ENCODE peak calls at places on chromosomes 2 and 18, in six cellular contexts. F is neuronal stem cell, C is H1, B is mesendoderm, U is IMR-90, X is mesenchymal stem cell. T is an unnamed sample. For H3K79me1 and H3K36me3, the result is how much of the 10 kb centered on the place peaks cover.

GRCh38 chr18:58942486-58942885 is 77.8 kb downstream of the ZNF532 start:
- DNase-seq in F (no peak), C (no peak), B (no peak), U (no peak), X (no peak), T (no peak)

GRCh38 chr18:62839874-62840713 is 124.8 kb downstream of the PHLPP1 start:
- DNase-seq in F (no peak), C (no peak), B (no peak), U (peak), X (no peak), T (peak)

GRCh38 chr2:170929686-170930050 is 615 bp downstream of the GORASP2 start:
- DNase-seq in F (peak), C (peak), B (peak), U (peak), X (peak), T (peak)

GRCh38 chr2:168156661-168157060 is 90.7 kb downstream of the STK39 start:
- DNase-seq in F (no peak), C (no peak), B (peak), U (peak), X (peak), T (no peak)

GRCh38 chr2:95063401-95063958 is 38.0 kb downstream of the MAL start:
- DNase-seq in F (no peak), C (no peak), B (no peak), U (no peak), X (no peak), T (no peak)

GRCh38 chr2:95346738-95347671 is 49.9 kb downstream of the KCNIP3 start:
- DNase-seq in F (peak), C (peak), B (peak), U (no peak), X (peak), T (no peak)

GRCh38 chr2:118127250-118127649 is 39.0 kb downstream of the INSIG2 start:
- DNase-seq in F (no peak), C (no peak), B (no peak), U (no peak), X (no peak), T (no peak)

GRCh38 chr2:18362696-18363095 is 197.8 kb downstream of the RDH14 start:
- DNase-seq in F (no peak), C (no peak), B (no peak), U (peak), X (peak), T (peak)

GRCh38 chr2:64837925-64838641 is 151.1 kb upstream of the SLC1A4 start:
- DNase-seq in F (no peak), C (no peak), B (no peak), U (no peak), X (no peak), T (no peak)

GRCh38 chr2:84701880-84702279 is 179.0 kb downstream of the TRABD2A start:
- DNase-seq in F (no peak), C (no peak), B (no peak), U (peak), X (peak), T (peak)

GRCh38 chr18:69636529-69637301 is 236.0 kb downstream of the DOK6 start:
- DNase-seq in F (no peak), C (peak), B (peak), U (no peak), X (peak), T (no peak)

GRCh38 chr2:203019142-203019541 is 4.5 kb downstream of the NBEAL1 start:
- DNase-seq in F (no peak), C (no peak), B (no peak), U (no peak), X (no peak), T (no peak)
- H3K4ac ChIP-seq in F (no peak), C (no peak), B (no peak), U (no peak), X (no peak), T (no peak)

GRCh38 chr2:25032901-25033300 is 9.0 kb upstream of the EFR3B start:
- DNase-seq in F (no peak), C (no peak), B (peak), U (no peak), X (no peak), T (peak)
- H3K79me1 ChIP-seq in F (under half), C (under half), B (under half), U (under half), X (under half), T (under half)

DNA sequence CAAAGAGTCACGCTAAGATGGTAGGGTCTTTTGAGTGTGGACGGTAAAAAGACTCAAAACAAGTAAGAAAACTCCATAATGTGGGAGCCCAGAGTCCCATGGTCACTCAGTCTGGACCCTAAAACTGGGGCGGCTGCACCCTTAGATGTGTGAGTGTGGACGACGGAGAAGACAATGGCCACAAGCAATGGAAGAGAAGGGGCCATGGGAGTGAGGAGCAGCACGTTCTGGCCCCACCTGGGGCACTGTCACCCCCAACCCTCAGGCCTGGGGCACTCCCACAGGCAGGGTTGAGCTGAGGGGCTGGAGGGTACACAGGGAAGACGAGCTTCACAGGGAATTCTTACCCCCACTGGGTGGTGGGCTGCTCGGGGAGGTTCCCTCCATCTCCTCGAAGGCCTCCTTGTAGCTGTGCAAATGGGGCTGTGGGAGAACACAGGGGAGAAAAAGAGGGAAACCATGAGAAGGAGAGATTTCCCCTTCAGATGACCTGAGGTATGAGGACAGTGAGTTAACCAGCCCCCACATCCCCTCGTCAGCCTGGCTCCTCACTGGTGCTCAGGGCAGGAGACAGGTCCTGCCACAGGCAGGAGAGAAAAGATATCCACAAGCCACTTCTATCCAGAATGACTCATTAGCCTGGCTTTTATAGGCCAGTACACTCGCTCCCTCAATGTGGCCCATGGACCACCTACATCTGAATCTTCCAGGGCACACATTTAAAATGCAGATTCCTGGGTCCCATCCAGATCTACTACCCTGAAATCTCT is 167.9 kb downstream of the TNS1 start:
- DNase-seq in F (no peak), C (no peak), B (no peak), U (peak), X (no peak), T (no peak)
- H3K36me3 ChIP-seq in F (under half), C (under half), B (under half), U (under half), X (half or more), T (under half)

GRCh38 chr2:200888719-200889625 is at the start of the genes NIF3L1 and PPIL3:
- DNase-seq in F (peak), C (peak), B (peak), U (peak), X (peak), T (peak)
- H3K4ac ChIP-seq in F (no peak), C (peak), B (peak), U (peak), X (peak), T (peak)

GRCh38 chr2:3754280-3754679 is 50.9 kb downstream of the DCDC2C start:
- DNase-seq in F (no peak), C (no peak), B (peak), U (no peak), X (no peak), T (no peak)

GRCh38 chr2:3754795-3755194 is 51.4 kb downstream of the DCDC2C start:
- DNase-seq in F (no peak), C (no peak), B (no peak), U (no peak), X (no peak), T (no peak)

GRCh38 chr2:3755277-3755676 is 51.9 kb downstream of the DCDC2C start:
- DNase-seq in F (no peak), C (no peak), B (no peak), U (no peak), X (no peak), T (no peak)

GRCh38 chr2:3751832-3752231 is 48.5 kb downstream of the DCDC2C start:
- DNase-seq in F (no peak), C (no peak), B (no peak), U (no peak), X (no peak), T (no peak)

GRCh38 chr2:3751281-3751680 is 47.9 kb downstream of the DCDC2C start:
- DNase-seq in F (no peak), C (no peak), B (no peak), U (no peak), X (no peak), T (no peak)
- H3K79me1 ChIP-seq in F (under half), C (under half), B (under half), U (under half), X (under half), T (under half)

GRCh38 chr2:156401863-156402262 is 34.3 kb upstream of the GPD2 start:
- DNase-seq in F (no peak), C (no peak), B (no peak), U (no peak), X (no peak), T (no peak)
- H3K36me3 ChIP-seq in F (under half), C (under half), B (under half), U (under half), X (under half), T (under half)

GRCh38 chr2:232888839-232889529 is 18.9 kb downstream of the SNORC start:
- DNase-seq in F (no peak), C (no peak), B (no peak), U (no peak), X (no peak), T (no peak)
- H3K4ac ChIP-seq in F (no peak), C (no peak), B (no peak), U (no peak), X (no peak), T (no peak)

DNA sequence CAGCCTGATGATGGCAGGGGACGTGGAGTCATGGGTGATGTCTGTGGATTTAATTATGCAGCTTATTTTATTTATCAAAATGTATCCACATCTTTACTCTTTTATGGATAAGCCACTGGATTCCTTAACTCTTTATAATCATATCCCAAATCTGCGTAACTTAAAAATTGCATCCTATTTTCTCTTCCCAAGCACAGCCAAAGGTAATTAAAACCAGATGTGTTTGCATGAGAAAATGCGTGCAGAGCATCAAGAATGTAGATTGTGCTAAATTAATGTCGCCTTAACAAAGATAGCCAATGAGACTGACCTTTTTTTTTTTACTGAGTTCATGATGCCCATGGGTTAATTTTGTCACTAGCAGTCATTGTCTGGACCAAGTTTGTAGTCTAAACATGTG is 10.0 kb downstream of the SH3RF3 start:
- DNase-seq in F (no peak), C (no peak), B (no peak), U (no peak), X (no peak), T (no peak)
- H3K79me1 ChIP-seq in F (under half), C (under half), B (under half), U (half or more), X (under half), T (under half)

T was measured in trophoblast cell.